ENCODE peak calls at places on chromosomes 6 and 20, in seven cellular contexts. One of them, this sample, is unnamed.

GRCh38 chr6:47343631-47344421 is 34.1 kb upstream of the TNFRSF21 start:
- DNase-seq in upper lobe of left lung: no peak
- DNase-seq in lower leg skin: no peak
- DNase-seq in neural crest cell: no peak
- DNase-seq in nephron progenitor cell: no peak
- DNase-seq in HepG2: no peak
- DNase-seq in kidney: no peak
- DNase-seq in this sample: no peak

GRCh38 chr6:7813704-7814103 is 87.8 kb downstream of the BMP6 start:
- DNase-seq in upper lobe of left lung: no peak
- DNase-seq in lower leg skin: no peak
- DNase-seq in neural crest cell: no peak
- DNase-seq in nephron progenitor cell: no peak
- DNase-seq in HepG2: peak; percentile 53
- DNase-seq in kidney: no peak
- DNase-seq in this sample: no peak

GRCh38 chr6:2854394-2854982 is 12.8 kb upstream of the SERPINB1 start:
- DNase-seq in upper lobe of left lung: no peak
- DNase-seq in lower leg skin: no peak
- DNase-seq in neural crest cell: no peak
- DNase-seq in nephron progenitor cell: no peak
- DNase-seq in HepG2: no peak
- DNase-seq in kidney: no peak
- DNase-seq in this sample: no peak

GRCh38 chr20:12605751-12606150 is 403.0 kb upstream of the SPTLC3 start:
- DNase-seq in upper lobe of left lung: no peak
- DNase-seq in lower leg skin: no peak
- DNase-seq in neural crest cell: no peak
- DNase-seq in nephron progenitor cell: no peak
- DNase-seq in HepG2: no peak
- DNase-seq in kidney: no peak
- DNase-seq in this sample: no peak

GRCh38 chr6:35317483-35318199 is 20.0 kb downstream of the DEF6 start:
- DNase-seq in upper lobe of left lung: no peak
- DNase-seq in lower leg skin: no peak
- DNase-seq in neural crest cell: peak; percentile 30
- DNase-seq in nephron progenitor cell: peak; percentile 46
- DNase-seq in HepG2: no peak
- DNase-seq in kidney: no peak
- DNase-seq in this sample: peak; percentile 47

GRCh38 chr20:32158351-32158750 is 48.8 kb downstream of the TM9SF4 start:
- DNase-seq in upper lobe of left lung: no peak
- DNase-seq in lower leg skin: no peak
- DNase-seq in neural crest cell: no peak
- DNase-seq in nephron progenitor cell: no peak
- DNase-seq in HepG2: no peak
- DNase-seq in kidney: no peak
- DNase-seq in this sample: no peak

GRCh38 chr20:11329271-11329670 is 588.4 kb upstream of the BTBD3 start:
- DNase-seq in upper lobe of left lung: no peak
- DNase-seq in lower leg skin: no peak
- DNase-seq in neural crest cell: no peak
- DNase-seq in nephron progenitor cell: no peak
- DNase-seq in HepG2: no peak
- DNase-seq in kidney: no peak
- DNase-seq in this sample: no peak

GRCh38 chr6:137625808-137626207 is 131.6 kb upstream of the OLIG3 start:
- DNase-seq in upper lobe of left lung: no peak
- DNase-seq in lower leg skin: no peak
- DNase-seq in neural crest cell: no peak
- DNase-seq in nephron progenitor cell: no peak
- DNase-seq in HepG2: no peak
- DNase-seq in kidney: no peak
- DNase-seq in this sample: no peak

GRCh38 chr6:73451166-73452106 is 661 bp downstream of the CGAS start:
- DNase-seq in upper lobe of left lung: peak; percentile 63
- DNase-seq in lower leg skin: no peak
- DNase-seq in neural crest cell: peak; percentile 8
- DNase-seq in nephron progenitor cell: peak; percentile 34
- DNase-seq in HepG2: no peak
- DNase-seq in kidney: peak; percentile 77
- DNase-seq in this sample: peak; percentile 39

GRCh38 chr6:40825085-40825484 is 213.9 kb downstream of the UNC5CL start:
- DNase-seq in upper lobe of left lung: no peak
- DNase-seq in lower leg skin: no peak
- DNase-seq in neural crest cell: no peak
- DNase-seq in nephron progenitor cell: no peak
- DNase-seq in HepG2: no peak
- DNase-seq in kidney: no peak
- DNase-seq in this sample: no peak

GRCh38 chr6:79821859-79822258 is 125.5 kb downstream of the ELOVL4 start:
- DNase-seq in upper lobe of left lung: no peak
- DNase-seq in lower leg skin: no peak
- DNase-seq in neural crest cell: no peak
- DNase-seq in nephron progenitor cell: no peak
- DNase-seq in HepG2: no peak
- DNase-seq in kidney: no peak
- DNase-seq in this sample: no peak

GRCh38 chr6:72783667-72784066 is 161.8 kb downstream of the KCNQ5 start:
- DNase-seq in upper lobe of left lung: no peak
- DNase-seq in lower leg skin: no peak
- DNase-seq in neural crest cell: no peak
- DNase-seq in nephron progenitor cell: no peak
- DNase-seq in HepG2: no peak
- DNase-seq in kidney: no peak
- DNase-seq in this sample: no peak

GRCh38 chr20:39778847-39779641 is 816.9 kb downstream of the DHX35 start:
- DNase-seq in upper lobe of left lung: no peak
- DNase-seq in lower leg skin: no peak
- DNase-seq in neural crest cell: no peak
- DNase-seq in nephron progenitor cell: no peak
- DNase-seq in HepG2: no peak
- DNase-seq in kidney: no peak
- DNase-seq in this sample: no peak
- TF ChIP-seq CTCF in upper lobe of left lung: no peak
- TF ChIP-seq CTCF in lower leg skin: no peak
- TF ChIP-seq CTCF in neural crest cell: no peak
- TF ChIP-seq CTCF in nephron progenitor cell: no peak
- TF ChIP-seq CTCF in HepG2: no peak
- TF ChIP-seq CTCF in kidney: no peak
- TF ChIP-seq CTCF in this sample: no peak

DNA sequence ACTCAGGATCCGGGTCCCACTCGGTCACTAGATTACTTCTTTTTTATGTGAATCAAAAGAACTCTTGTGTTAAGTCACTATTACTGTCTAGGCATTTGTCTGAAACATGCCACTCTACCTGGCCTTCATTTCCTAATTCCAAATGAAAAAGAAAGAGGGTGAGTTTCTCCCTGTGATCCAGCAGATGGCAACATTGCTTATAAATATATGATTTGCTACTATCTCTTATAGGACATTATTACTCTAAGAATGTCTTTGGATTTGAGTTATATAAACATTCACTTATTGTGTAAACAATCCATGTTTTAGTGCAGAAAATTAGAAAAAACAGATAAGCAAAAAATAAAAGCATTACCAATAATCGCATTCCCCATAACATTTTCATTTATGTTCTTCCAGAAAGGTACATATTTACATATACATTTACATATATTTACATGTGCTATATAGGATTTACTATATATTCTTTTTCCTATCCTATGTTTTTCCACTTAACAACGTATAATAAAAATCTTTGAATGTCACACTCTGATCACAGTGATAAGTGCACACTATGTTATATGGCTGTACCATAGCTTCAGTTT is 66.9 kb downstream of the FAXC start:
- DNase-seq in upper lobe of left lung: no peak
- DNase-seq in lower leg skin: no peak
- DNase-seq in neural crest cell: no peak
- DNase-seq in nephron progenitor cell: no peak
- DNase-seq in HepG2: no peak
- DNase-seq in kidney: no peak
- DNase-seq in this sample: no peak
- TF ChIP-seq CTCF in upper lobe of left lung: peak; percentile 5
- TF ChIP-seq CTCF in lower leg skin: no peak
- TF ChIP-seq CTCF in neural crest cell: peak; percentile 67
- TF ChIP-seq CTCF in nephron progenitor cell: peak; percentile 36
- TF ChIP-seq CTCF in HepG2: peak; percentile 35
- TF ChIP-seq CTCF in kidney: no peak
- TF ChIP-seq CTCF in this sample: no peak

GRCh38 chr6:138724015-138724414 is 49.6 kb upstream of the CCDC28A start:
- DNase-seq in upper lobe of left lung: no peak
- DNase-seq in lower leg skin: peak; percentile 24
- DNase-seq in neural crest cell: no peak
- DNase-seq in nephron progenitor cell: no peak
- DNase-seq in HepG2: peak; percentile 53
- DNase-seq in kidney: no peak
- DNase-seq in this sample: no peak
- TF ChIP-seq CTCF in upper lobe of left lung: no peak
- TF ChIP-seq CTCF in lower leg skin: no peak
- TF ChIP-seq CTCF in neural crest cell: no peak
- TF ChIP-seq CTCF in nephron progenitor cell: no peak
- TF ChIP-seq CTCF in HepG2: peak; percentile 60
- TF ChIP-seq CTCF in kidney: no peak
- TF ChIP-seq CTCF in this sample: no peak

GRCh38 chr20:21693322-21693721 is 12.1 kb upstream of the PAX1 start:
- DNase-seq in upper lobe of left lung: no peak
- DNase-seq in lower leg skin: no peak
- DNase-seq in neural crest cell: no peak
- DNase-seq in nephron progenitor cell: peak; percentile 31
- DNase-seq in HepG2: peak; percentile 24
- DNase-seq in kidney: no peak
- DNase-seq in this sample: no peak
- TF ChIP-seq CTCF in upper lobe of left lung: no peak
- TF ChIP-seq CTCF in lower leg skin: no peak
- TF ChIP-seq CTCF in neural crest cell: peak; percentile 58
- TF ChIP-seq CTCF in nephron progenitor cell: peak; percentile 54
- TF ChIP-seq CTCF in HepG2: peak; percentile 42
- TF ChIP-seq CTCF in kidney: peak; percentile 26
- TF ChIP-seq CTCF in this sample: peak; percentile 26

This sample was measured in mesothelial cell of epicardium.